ENCODE peak calls at places on chromosomes 16 and 17, in four cellular contexts. One of them, this sample, is unnamed. For H3K4me1 and H3K36me3, the result is how much of the 10 kb centered on the place peaks cover.

GRCh38 chr17:63675607-63676539 is 24.1 kb downstream of the LIMD2 start:
- DNase-seq in stomach: peak
- DNase-seq in thoracic aorta: peak
- DNase-seq in Panc1: no peak
- DNase-seq in this sample: peak

GRCh38 chr17:45270828-45271418 is 9.0 kb upstream of the SPATA32 start:
- DNase-seq in Panc1: no peak
- DNase-seq in stomach: no peak
- DNase-seq in thoracic aorta: no peak
- DNase-seq in this sample: no peak

GRCh38 chr16:86595983-86596605 is 17.7 kb downstream of the FOXL1 start:
- DNase-seq in thoracic aorta: no peak
- DNase-seq in Panc1: no peak
- DNase-seq in stomach: no peak
- DNase-seq in this sample: no peak

GRCh38 chr17:51703364-51704341 is 443.3 kb downstream of the UTP18 start:
- DNase-seq in thoracic aorta: peak
- DNase-seq in Panc1: peak
- DNase-seq in stomach: peak
- DNase-seq in this sample: no peak

GRCh38 chr17:45131616-45132301 is 556 bp downstream of the PLCD3 start:
- DNase-seq in stomach: peak
- DNase-seq in thoracic aorta: no peak
- DNase-seq in Panc1: no peak
- DNase-seq in this sample: peak

GRCh38 chr17:20992987-20993862 is 49.6 kb downstream of the USP22 start:
- DNase-seq in thoracic aorta: no peak
- DNase-seq in stomach: peak
- DNase-seq in Panc1: peak
- DNase-seq in this sample: peak

GRCh38 chr16:25064967-25065366 is 46.6 kb upstream of the LCMT1 start:
- DNase-seq in stomach: no peak
- DNase-seq in thoracic aorta: no peak
- DNase-seq in Panc1: no peak
- DNase-seq in this sample: no peak

GRCh38 chr16:84829168-84829965 is 9.6 kb downstream of the CRISPLD2 start:
- DNase-seq in Panc1: no peak
- DNase-seq in thoracic aorta: no peak
- DNase-seq in stomach: no peak
- DNase-seq in this sample: peak

GRCh38 chr17:31492880-31493655 is 101.6 kb downstream of the RAB11FIP4 start:
- DNase-seq in Panc1: no peak
- DNase-seq in stomach: peak
- DNase-seq in thoracic aorta: no peak
- DNase-seq in this sample: peak

GRCh38 chr17:12116143-12116542 is 95.5 kb downstream of the MAP2K4 start:
- DNase-seq in stomach: no peak
- DNase-seq in Panc1: no peak
- DNase-seq in thoracic aorta: no peak
- DNase-seq in this sample: no peak

GRCh38 chr16:27690604-27691003 is 140.7 kb downstream of the KATNIP start:
- DNase-seq in Panc1: no peak
- DNase-seq in thoracic aorta: no peak
- DNase-seq in stomach: no peak
- DNase-seq in this sample: peak

GRCh38 chr16:27123795-27124194 is 57.1 kb downstream of the C16orf82 start:
- DNase-seq in Panc1: no peak
- DNase-seq in thoracic aorta: no peak
- DNase-seq in stomach: no peak
- DNase-seq in this sample: no peak

GRCh38 chr16:10120953-10121352 is 61.3 kb downstream of the GRIN2A start:
- DNase-seq in thoracic aorta: no peak
- DNase-seq in stomach: no peak
- DNase-seq in Panc1: no peak
- DNase-seq in this sample: no peak

GRCh38 chr17:48882272-48882671 is 10.3 kb upstream of the ATP5MC1 start:
- DNase-seq in stomach: no peak
- DNase-seq in Panc1: no peak
- DNase-seq in thoracic aorta: no peak
- DNase-seq in this sample: no peak

GRCh38 chr16:69166221-69166833 is 20.6 kb upstream of the SNTB2 start:
- DNase-seq in thoracic aorta: no peak
- DNase-seq in Panc1: no peak
- DNase-seq in stomach: no peak
- DNase-seq in this sample: no peak

GRCh38 chr16:81881228-81881627 is 102.1 kb downstream of the PLCG2 start:
- DNase-seq in Panc1: no peak
- DNase-seq in stomach: no peak
- DNase-seq in thoracic aorta: no peak
- DNase-seq in this sample: no peak

GRCh38 chr16:1197237-1197866 is 27.7 kb downstream of the TPSG1 start:
- DNase-seq in stomach: no peak
- DNase-seq in Panc1: no peak
- DNase-seq in thoracic aorta: no peak
- DNase-seq in this sample: no peak

GRCh38 chr17:72421128-72422092 is 300.6 kb downstream of the SOX9 start:
- DNase-seq in thoracic aorta: no peak
- DNase-seq in stomach: peak
- DNase-seq in Panc1: peak
- DNase-seq in this sample: peak

GRCh38 chr16:71537643-71538042 is 11.4 kb downstream of the CHST4 start:
- DNase-seq in thoracic aorta: no peak
- DNase-seq in stomach: no peak
- DNase-seq in Panc1: no peak
- DNase-seq in this sample: peak

GRCh38 chr16:78126662-78127061 is 27.2 kb downstream of the WWOX start:
- DNase-seq in Panc1: no peak
- DNase-seq in thoracic aorta: no peak
- DNase-seq in stomach: no peak
- DNase-seq in this sample: no peak

GRCh38 chr16:89922477-89922883 is 662 bp upstream of the TUBB3 start:
- DNase-seq in thoracic aorta: peak
- DNase-seq in stomach: peak
- DNase-seq in Panc1: no peak
- DNase-seq in this sample: peak

GRCh38 chr17:38733315-38734234 is 3.4 kb downstream of the CISD3 start:
- DNase-seq in stomach: no peak
- DNase-seq in thoracic aorta: no peak
- DNase-seq in Panc1: no peak
- DNase-seq in this sample: no peak

GRCh38 chr17:67863624-67864247 is 38.4 kb downstream of the BPTF start:
- DNase-seq in thoracic aorta: no peak
- DNase-seq in Panc1: no peak
- DNase-seq in stomach: no peak
- DNase-seq in this sample: no peak

GRCh38 chr16:59880626-59881025 is 1146.5 kb upstream of the GOT2 start:
- DNase-seq in stomach: no peak
- DNase-seq in Panc1: no peak
- DNase-seq in thoracic aorta: no peak
- DNase-seq in this sample: no peak

GRCh38 chr17:66904760-66905637 is 59.5 kb upstream of the CACNG4 start:
- DNase-seq in Panc1: no peak
- DNase-seq in thoracic aorta: no peak
- DNase-seq in stomach: peak
- DNase-seq in this sample: no peak

GRCh38 chr16:23952128-23953041 is 116.6 kb downstream of the PRKCB start:
- DNase-seq in Panc1: no peak
- DNase-seq in stomach: no peak
- DNase-seq in thoracic aorta: no peak
- DNase-seq in this sample: no peak

GRCh38 chr17:7384489-7385081 is 3.7 kb downstream of the TNK1 start:
- DNase-seq in Panc1: no peak
- DNase-seq in stomach: no peak
- DNase-seq in thoracic aorta: no peak
- DNase-seq in this sample: no peak

GRCh38 chr17:62663304-62663703 is 35.8 kb downstream of the MRC2 start:
- DNase-seq in thoracic aorta: no peak
- DNase-seq in stomach: no peak
- DNase-seq in Panc1: no peak
- DNase-seq in this sample: no peak

GRCh38 chr16:84379008-84379730 is 10.8 kb downstream of the ATP2C2 start:
- DNase-seq in Panc1: no peak
- DNase-seq in thoracic aorta: no peak
- DNase-seq in stomach: no peak
- DNase-seq in this sample: no peak

GRCh38 chr16:54431041-54431996 is 144.7 kb upstream of the IRX3 start:
- DNase-seq in Panc1: no peak
- DNase-seq in thoracic aorta: no peak
- DNase-seq in stomach: no peak
- DNase-seq in this sample: no peak

GRCh38 chr17:82283208-82283749 is 9.8 kb upstream of the CSNK1D start:
- DNase-seq in stomach: no peak
- DNase-seq in Panc1: no peak
- DNase-seq in thoracic aorta: no peak
- DNase-seq in this sample: no peak

DNA sequence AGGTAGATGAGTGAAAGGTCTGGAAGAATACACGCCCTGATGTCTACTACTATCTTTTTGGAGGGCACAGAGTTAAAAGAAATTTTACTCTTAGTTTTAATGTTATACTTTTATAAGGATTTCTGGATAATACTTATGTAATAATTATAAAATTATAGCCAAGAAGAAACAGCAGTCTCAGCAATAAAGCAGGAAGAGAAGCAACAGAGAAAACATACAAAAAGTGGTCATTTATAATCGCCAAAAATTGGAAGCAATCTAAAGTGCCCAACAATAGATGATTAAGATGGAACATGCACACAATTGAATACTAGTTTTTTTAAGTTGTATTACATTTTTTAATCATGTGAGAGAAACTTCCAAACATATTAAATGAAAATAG is 64.4 kb downstream of the SMG6 start:
- DNase-seq in Panc1: no peak
- DNase-seq in thoracic aorta: no peak
- DNase-seq in stomach: no peak
- DNase-seq in this sample: no peak
- H3K4me1 ChIP-seq in Panc1: under half
- H3K4me1 ChIP-seq in thoracic aorta: under half
- H3K4me1 ChIP-seq in stomach: under half
- H3K4me1 ChIP-seq in this sample: under half

DNA sequence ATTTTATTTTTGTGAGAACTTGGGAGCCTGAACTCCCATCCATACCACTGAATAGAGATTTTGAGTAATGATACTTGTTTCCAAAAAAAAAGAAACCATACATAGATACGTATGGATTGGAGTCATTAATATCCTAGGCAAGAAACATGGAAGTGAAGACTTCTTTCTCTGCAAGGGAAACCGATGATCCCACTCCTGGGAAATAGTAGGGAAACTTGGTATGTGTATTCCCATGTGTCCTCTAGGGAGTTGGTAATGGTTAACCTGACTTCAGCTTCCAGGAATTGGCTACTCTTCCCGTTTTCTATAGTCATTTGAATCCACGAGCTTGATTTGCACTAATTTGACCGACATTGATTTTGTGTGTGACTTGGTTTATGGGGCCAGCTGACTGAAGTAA is 5.4 kb downstream of the FUS start:
- DNase-seq in thoracic aorta: no peak
- DNase-seq in Panc1: no peak
- DNase-seq in stomach: no peak
- DNase-seq in this sample: no peak
- H3K27ac ChIP-seq in thoracic aorta: no peak
- H3K27ac ChIP-seq in Panc1: no peak
- H3K27ac ChIP-seq in stomach: no peak
- H3K27ac ChIP-seq in this sample: no peak

GRCh38 chr16:88577166-88577565 is 7.0 kb downstream of the ZC3H18 start:
- DNase-seq in Panc1: no peak
- DNase-seq in thoracic aorta: no peak
- DNase-seq in stomach: no peak
- DNase-seq in this sample: no peak
- H3K36me3 ChIP-seq in Panc1: under half
- H3K36me3 ChIP-seq in thoracic aorta: under half
- H3K36me3 ChIP-seq in stomach: half or more
- H3K36me3 ChIP-seq in this sample: under half

GRCh38 chr17:81037783-81038733 is 3.1 kb downstream of the BAIAP2 start:
- DNase-seq in stomach: peak
- DNase-seq in Panc1: no peak
- DNase-seq in thoracic aorta: no peak
- DNase-seq in this sample: no peak

GRCh38 chr17:81035389-81036127 is 607 bp downstream of the BAIAP2 start:
- DNase-seq in Panc1: no peak
- DNase-seq in thoracic aorta: no peak
- DNase-seq in stomach: no peak
- DNase-seq in this sample: no peak

GRCh38 chr17:81034779-81035388 is at the start of gene BAIAP2:
- DNase-seq in Panc1: no peak
- DNase-seq in stomach: peak
- DNase-seq in thoracic aorta: peak
- DNase-seq in this sample: peak

GRCh38 chr17:81037026-81037782 is 2.3 kb downstream of the BAIAP2 start:
- DNase-seq in stomach: peak
- DNase-seq in Panc1: no peak
- DNase-seq in thoracic aorta: peak
- DNase-seq in this sample: no peak

DNA sequence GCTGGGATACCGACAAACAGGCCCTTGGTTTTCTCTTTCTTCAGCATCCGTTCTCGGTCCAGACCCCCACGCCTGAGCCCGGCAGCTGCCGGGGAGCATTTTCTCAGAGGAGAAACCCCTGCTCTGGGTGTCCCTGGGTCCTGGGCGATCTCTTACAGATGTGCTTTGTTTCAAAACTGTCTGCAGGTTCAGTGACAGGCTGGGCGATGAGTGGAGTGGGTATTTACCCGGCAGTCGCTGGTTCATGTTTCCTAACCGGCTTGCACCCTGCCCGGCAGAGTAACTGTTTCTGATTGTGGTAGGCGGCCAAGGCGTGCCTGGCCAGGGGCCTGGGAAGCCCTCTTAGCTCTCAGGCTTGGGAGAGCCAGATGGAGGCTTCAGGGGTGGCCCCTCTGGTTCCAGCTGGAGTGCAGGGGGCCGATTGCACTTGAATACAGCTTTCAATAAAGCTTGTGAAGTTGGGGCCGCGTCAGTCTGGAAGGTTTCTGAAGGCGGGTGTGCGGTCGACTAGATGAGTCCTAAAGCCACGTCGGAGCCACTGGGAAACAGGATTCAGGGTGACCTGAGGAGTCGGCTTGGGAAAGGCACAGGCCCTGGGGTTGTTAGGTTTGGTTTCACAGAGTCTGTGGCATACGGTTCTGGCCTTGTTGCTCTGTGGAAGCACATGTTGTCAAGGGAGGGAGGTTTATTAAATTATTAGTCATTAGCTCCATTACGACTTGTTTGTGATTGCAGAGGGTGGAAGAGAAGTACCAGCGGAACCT is 1.4 kb downstream of the BAIAP2 start:
- DNase-seq in Panc1: no peak
- DNase-seq in thoracic aorta: no peak
- DNase-seq in stomach: no peak
- DNase-seq in this sample: no peak
- H3K4me1 ChIP-seq in Panc1: under half
- H3K4me1 ChIP-seq in thoracic aorta: under half
- H3K4me1 ChIP-seq in stomach: half or more
- H3K4me1 ChIP-seq in this sample: under half

GRCh38 chr17:78358538-78359215 is 1.2 kb downstream of the SOCS3 start:
- DNase-seq in thoracic aorta: no peak
- DNase-seq in stomach: peak
- DNase-seq in Panc1: no peak
- DNase-seq in this sample: peak
- H3K27ac ChIP-seq in thoracic aorta: peak
- H3K27ac ChIP-seq in stomach: peak
- H3K27ac ChIP-seq in Panc1: peak
- H3K27ac ChIP-seq in this sample: peak

This sample was measured in transverse colon.